ENCODE peak calls at places on chromosomes 1 and 21, in four cellular contexts. One of them, this sample, is unnamed.

GRCh38 chr1:188043536-188044245 is 1214.9 kb downstream of the PLA2G4A start:
- DNase-seq in trophoblast cell: no peak
- DNase-seq in neuronal stem cell: no peak
- DNase-seq in IMR-90: no peak
- DNase-seq in this sample: no peak

GRCh38 chr1:158199840-158200239 is 19.1 kb downstream of the CD1D start:
- DNase-seq in trophoblast cell: no peak
- DNase-seq in neuronal stem cell: no peak
- DNase-seq in IMR-90: peak
- DNase-seq in this sample: no peak

GRCh38 chr21:15255359-15256157 is 190.8 kb upstream of the NRIP1 start:
- DNase-seq in trophoblast cell: peak
- DNase-seq in neuronal stem cell: no peak
- DNase-seq in IMR-90: no peak
- DNase-seq in this sample: no peak

GRCh38 chr1:43688594-43689000 is 18.7 kb upstream of the ST3GAL3 start:
- DNase-seq in trophoblast cell: no peak
- DNase-seq in neuronal stem cell: no peak
- DNase-seq in IMR-90: peak
- DNase-seq in this sample: no peak

GRCh38 chr1:9715536-9716226 is 64.2 kb downstream of the PIK3CD start:
- DNase-seq in trophoblast cell: no peak
- DNase-seq in neuronal stem cell: no peak
- DNase-seq in IMR-90: no peak
- DNase-seq in this sample: no peak

GRCh38 chr1:180213401-180214177 is 16.5 kb upstream of the LHX4 start:
- DNase-seq in trophoblast cell: peak
- DNase-seq in neuronal stem cell: no peak
- DNase-seq in IMR-90: no peak
- DNase-seq in this sample: peak

GRCh38 chr1:26733982-26734381 is 38.2 kb downstream of the ARID1A start:
- DNase-seq in trophoblast cell: no peak
- DNase-seq in neuronal stem cell: no peak
- DNase-seq in IMR-90: peak
- DNase-seq in this sample: no peak

GRCh38 chr21:26961704-26962103 is 5.2 kb downstream of the ADAMTS5 start:
- DNase-seq in trophoblast cell: no peak
- DNase-seq in neuronal stem cell: no peak
- DNase-seq in IMR-90: no peak
- DNase-seq in this sample: peak

GRCh38 chr1:38680801-38681510 is 178.6 kb downstream of the RRAGC start:
- DNase-seq in trophoblast cell: peak
- DNase-seq in neuronal stem cell: peak
- DNase-seq in IMR-90: no peak
- DNase-seq in this sample: no peak

DNA sequence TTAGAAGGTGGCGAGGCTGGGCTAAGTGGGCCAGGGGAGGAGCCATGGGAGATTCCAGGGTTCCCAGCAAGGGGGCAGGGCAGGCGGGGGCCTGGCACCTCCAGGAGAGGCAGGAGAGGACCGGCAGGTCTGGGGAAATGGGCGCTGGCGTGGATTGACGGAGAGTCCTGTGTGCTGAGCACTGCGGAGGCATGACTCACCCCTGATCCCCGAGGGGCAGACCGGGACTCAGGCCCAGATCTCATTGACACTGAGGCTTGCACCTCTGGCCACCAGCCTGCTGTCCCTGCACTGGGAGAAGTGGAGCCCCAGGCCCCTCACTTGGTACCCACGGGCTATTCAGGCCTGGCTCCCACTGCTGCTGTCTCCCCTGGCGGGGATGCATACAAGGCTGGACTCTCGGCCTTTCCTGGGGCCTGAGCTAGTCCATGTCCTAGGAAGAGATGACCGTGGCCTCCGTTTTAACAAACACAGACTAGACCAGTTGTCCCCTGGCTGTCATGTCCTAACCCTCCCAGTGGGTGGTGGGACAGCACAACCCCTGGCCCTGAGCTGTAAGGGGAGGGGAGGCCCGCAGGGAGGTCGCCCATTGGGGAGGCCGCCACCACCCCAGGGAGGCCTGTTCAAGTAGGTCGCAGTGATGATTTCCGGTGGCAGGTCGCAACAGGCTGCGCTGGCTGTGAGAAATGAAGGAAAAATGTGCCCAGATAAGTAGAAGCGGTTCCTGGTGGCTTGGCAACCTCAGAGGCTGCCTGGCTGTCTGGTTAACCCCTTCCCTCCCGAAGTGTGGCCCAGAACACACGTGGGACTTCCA is 39.7 kb downstream of the RIPK4 start:
- DNase-seq in trophoblast cell: peak
- DNase-seq in neuronal stem cell: no peak
- DNase-seq in IMR-90: peak
- DNase-seq in this sample: no peak
- H4K8ac ChIP-seq in trophoblast cell: no peak
- H4K8ac ChIP-seq in neuronal stem cell: no peak
- H4K8ac ChIP-seq in IMR-90: peak
- H4K8ac ChIP-seq in this sample: no peak

GRCh38 chr1:2535981-2536380 is 5.9 kb upstream of the HES5 start:
- DNase-seq in trophoblast cell: no peak
- DNase-seq in neuronal stem cell: no peak
- DNase-seq in IMR-90: no peak
- DNase-seq in this sample: no peak

GRCh38 chr1:2534315-2534714 is 4.3 kb upstream of the HES5 start:
- DNase-seq in trophoblast cell: no peak
- DNase-seq in neuronal stem cell: no peak
- DNase-seq in IMR-90: no peak
- DNase-seq in this sample: no peak

GRCh38 chr1:2533356-2533755 is 3.3 kb upstream of the HES5 start:
- DNase-seq in trophoblast cell: peak
- DNase-seq in neuronal stem cell: no peak
- DNase-seq in IMR-90: peak
- DNase-seq in this sample: no peak

GRCh38 chr1:2534775-2535387 is 4.8 kb upstream of the HES5 start:
- DNase-seq in trophoblast cell: peak
- DNase-seq in neuronal stem cell: no peak
- DNase-seq in IMR-90: peak
- DNase-seq in this sample: no peak

GRCh38 chr1:2535455-2535854 is 5.4 kb upstream of the HES5 start:
- DNase-seq in trophoblast cell: no peak
- DNase-seq in neuronal stem cell: no peak
- DNase-seq in IMR-90: no peak
- DNase-seq in this sample: no peak
- H4K8ac ChIP-seq in trophoblast cell: no peak
- H4K8ac ChIP-seq in neuronal stem cell: no peak
- H4K8ac ChIP-seq in IMR-90: no peak
- H4K8ac ChIP-seq in this sample: no peak

DNA sequence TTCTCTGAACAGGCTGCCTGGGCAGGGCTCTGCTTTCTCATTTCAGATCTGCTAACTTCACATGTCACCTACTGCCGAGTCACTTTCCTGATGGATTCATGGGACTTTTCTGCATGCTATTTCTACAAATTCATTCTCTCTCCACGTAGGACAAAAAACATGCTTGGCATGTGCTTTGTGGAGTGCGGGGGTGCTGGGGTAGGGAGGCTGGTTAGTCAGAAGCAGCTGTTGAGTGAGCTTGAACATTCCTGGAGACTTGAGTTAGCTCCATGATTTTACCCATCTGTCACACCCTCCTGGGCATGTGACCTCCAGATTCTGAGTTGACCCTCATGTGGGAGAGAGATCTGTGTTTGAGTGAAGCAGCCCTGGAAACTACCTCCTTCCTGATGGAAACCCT is 71.4 kb downstream of the UCK2 start:
- DNase-seq in trophoblast cell: peak
- DNase-seq in neuronal stem cell: no peak
- DNase-seq in IMR-90: peak
- DNase-seq in this sample: peak
- H4K8ac ChIP-seq in trophoblast cell: peak
- H4K8ac ChIP-seq in neuronal stem cell: no peak
- H4K8ac ChIP-seq in IMR-90: peak
- H4K8ac ChIP-seq in this sample: no peak

DNA sequence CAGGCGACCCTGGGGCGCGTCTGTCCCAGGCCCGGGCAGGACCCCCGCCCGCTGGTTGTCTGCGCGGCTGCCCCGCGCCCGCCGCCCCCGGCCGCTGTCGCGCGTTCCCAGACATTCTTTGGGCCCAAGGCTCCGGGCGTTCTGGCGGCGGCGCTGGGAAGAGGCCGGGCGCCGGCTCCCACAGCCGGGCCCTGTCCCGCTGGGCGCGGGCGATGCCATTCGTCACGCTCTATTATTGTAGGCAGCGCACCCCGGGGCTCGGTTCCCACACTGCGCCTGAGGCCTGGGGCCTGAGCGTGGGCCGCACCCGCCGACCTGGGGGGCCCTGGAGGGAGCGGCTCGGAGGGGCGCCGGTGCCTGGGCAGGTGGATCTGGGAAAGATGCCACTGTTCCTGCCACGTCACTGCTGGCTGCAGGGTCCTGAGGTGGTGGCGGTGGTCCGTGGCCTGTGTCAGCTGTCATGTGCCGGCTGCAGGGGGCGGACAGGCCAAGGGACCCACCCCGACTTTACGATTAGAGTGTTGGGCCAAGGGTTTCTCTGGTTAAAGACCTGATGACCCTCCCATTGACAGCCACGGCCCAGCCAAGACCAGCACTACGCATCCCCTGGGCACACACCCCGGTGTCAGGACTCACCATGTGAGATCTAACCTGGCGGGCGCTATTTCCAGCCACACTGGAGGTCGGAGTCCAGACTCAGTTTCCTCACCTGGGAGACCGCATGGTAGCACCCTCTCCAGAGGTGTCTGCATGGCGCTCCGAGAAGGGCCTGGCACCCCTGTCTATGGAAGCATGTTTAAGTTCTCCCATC is 55.1 kb upstream of the ADARB1 start:
- DNase-seq in trophoblast cell: no peak
- DNase-seq in neuronal stem cell: no peak
- DNase-seq in IMR-90: no peak
- DNase-seq in this sample: no peak
- H4K8ac ChIP-seq in trophoblast cell: no peak
- H4K8ac ChIP-seq in neuronal stem cell: no peak
- H4K8ac ChIP-seq in IMR-90: no peak
- H4K8ac ChIP-seq in this sample: no peak

DNA sequence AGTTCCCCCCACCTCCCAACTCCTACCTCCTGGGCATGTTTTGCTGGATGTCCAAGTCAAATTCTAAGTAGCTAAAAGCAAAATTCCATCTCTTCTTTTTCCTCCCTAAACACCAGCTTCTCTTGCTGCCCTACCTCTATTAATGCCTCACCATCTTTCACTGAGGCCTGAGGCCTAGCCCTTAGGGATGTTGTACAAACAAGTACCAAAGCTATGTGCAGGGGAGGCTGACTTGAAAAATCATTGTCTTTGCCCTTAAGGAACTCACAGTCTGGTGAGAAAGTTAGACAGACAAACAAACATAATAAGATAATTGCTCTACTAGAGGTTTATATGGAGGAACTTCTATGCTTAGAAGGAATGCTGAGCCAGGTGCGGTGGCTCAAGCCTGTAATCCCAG is 25.3 kb upstream of the SYNC start:
- DNase-seq in trophoblast cell: peak
- DNase-seq in neuronal stem cell: no peak
- DNase-seq in IMR-90: no peak
- DNase-seq in this sample: no peak
- H4K8ac ChIP-seq in trophoblast cell: no peak
- H4K8ac ChIP-seq in neuronal stem cell: no peak
- H4K8ac ChIP-seq in IMR-90: no peak
- H4K8ac ChIP-seq in this sample: no peak

GRCh38 chr1:1373051-1373450 is 2.0 kb downstream of the AURKAIP1 start:
- DNase-seq in trophoblast cell: no peak
- DNase-seq in neuronal stem cell: no peak
- DNase-seq in IMR-90: no peak
- DNase-seq in this sample: no peak

GRCh38 chr1:1374068-1374860 is 743 bp downstream of the AURKAIP1 start:
- DNase-seq in trophoblast cell: no peak
- DNase-seq in neuronal stem cell: no peak
- DNase-seq in IMR-90: no peak
- DNase-seq in this sample: no peak

GRCh38 chr1:1371741-1372711 is 3.0 kb downstream of the AURKAIP1 start:
- DNase-seq in trophoblast cell: peak
- DNase-seq in neuronal stem cell: no peak
- DNase-seq in IMR-90: peak
- DNase-seq in this sample: peak

GRCh38 chr1:1374861-1375662 is at the start of gene AURKAIP1:
- DNase-seq in trophoblast cell: peak
- DNase-seq in neuronal stem cell: peak
- DNase-seq in IMR-90: peak
- DNase-seq in this sample: peak

DNA sequence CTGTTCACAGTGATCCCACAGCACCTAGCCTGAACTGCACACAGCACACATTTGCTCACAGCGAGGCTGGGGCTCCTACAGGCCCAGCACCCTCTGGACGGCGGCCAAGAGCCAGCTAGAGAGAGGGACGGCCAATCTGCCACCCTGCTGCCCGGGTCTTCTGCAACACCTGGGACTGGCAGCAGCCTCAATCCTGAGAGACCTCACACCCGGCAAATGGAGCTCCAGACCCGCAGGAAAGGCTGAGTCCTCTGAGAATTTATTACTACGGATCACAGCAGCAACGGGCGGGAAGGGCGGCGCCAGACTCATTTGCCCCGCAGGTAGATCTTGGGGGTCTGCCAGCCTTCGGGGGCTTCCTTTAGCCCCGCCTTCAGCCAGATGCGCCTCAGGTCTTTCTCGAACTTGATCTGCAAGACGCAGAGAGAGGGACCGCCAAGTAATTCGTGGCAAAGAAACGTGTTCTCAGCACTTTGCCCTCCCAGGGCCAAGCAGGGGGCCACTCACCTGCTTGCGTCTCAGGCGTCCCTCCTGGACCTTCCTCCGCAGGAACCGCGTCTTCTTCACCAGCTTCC is 1.4 kb downstream of the AURKAIP1 start:
- DNase-seq in trophoblast cell: no peak
- DNase-seq in neuronal stem cell: no peak
- DNase-seq in IMR-90: no peak
- DNase-seq in this sample: no peak
- H4K8ac ChIP-seq in trophoblast cell: no peak
- H4K8ac ChIP-seq in neuronal stem cell: no peak
- H4K8ac ChIP-seq in IMR-90: no peak
- H4K8ac ChIP-seq in this sample: no peak

DNA sequence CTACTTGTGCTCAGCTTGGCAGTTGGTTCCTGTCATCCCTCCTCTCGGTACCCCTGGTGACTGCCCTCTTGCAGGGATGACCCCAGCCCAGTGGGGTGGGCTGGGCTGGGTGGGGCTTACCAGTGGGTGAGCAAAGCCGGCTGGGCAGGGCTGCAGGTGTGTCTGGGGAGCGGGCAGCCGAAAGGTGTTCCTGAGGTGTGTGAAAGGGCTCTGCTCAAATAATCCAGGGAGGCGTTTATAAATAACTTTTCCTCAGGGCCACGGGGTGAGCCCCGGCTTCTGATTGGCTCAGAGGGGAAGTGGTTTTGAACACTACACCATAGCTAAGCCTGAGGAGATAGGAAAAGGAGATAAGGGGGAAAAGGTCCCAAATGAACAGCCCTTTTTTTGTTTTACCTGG is at the start of gene SLC26A9:
- DNase-seq in trophoblast cell: no peak
- DNase-seq in neuronal stem cell: no peak
- DNase-seq in IMR-90: no peak
- DNase-seq in this sample: no peak
- H4K8ac ChIP-seq in trophoblast cell: no peak
- H4K8ac ChIP-seq in neuronal stem cell: no peak
- H4K8ac ChIP-seq in IMR-90: no peak
- H4K8ac ChIP-seq in this sample: no peak

This sample was measured in H9.